ENCODE peak calls at places on chromosomes 7 and 10, in six cellular contexts. K, Q, R, E, U and X are unnamed samples.

GRCh38 chr7:2420216-2420933 is 17.0 kb downstream of the CHST12 start:
- DNase-seq in R (no peak), E (no peak), U (no peak), K (no peak), Q (no peak), X (no peak)

GRCh38 chr10:117694251-117694650 is 151.7 kb downstream of the EMX2 start:
- DNase-seq in E (no peak), R (no peak), U (no peak), K (no peak), Q (no peak), X (no peak)

GRCh38 chr10:26491934-26492333 is 53.8 kb downstream of the APBB1IP start:
- DNase-seq in Q (peak; percentile 43), U (no peak), R (no peak), E (no peak), K (no peak), X (no peak)

GRCh38 chr7:28224675-28225074 is 44.1 kb upstream of the JAZF1 start:
- DNase-seq in Q (no peak), E (no peak), R (no peak), K (no peak), U (no peak), X (no peak)

GRCh38 chr10:33134011-33134751 is 176.2 kb upstream of the ITGB1 start:
- DNase-seq in E (peak; percentile 90), Q (peak; percentile 97), U (no peak), K (peak; percentile 42), R (peak; percentile 57), X (peak; percentile 30)

GRCh38 chr7:23713285-23714235 is 3.5 kb downstream of the STK31 start:
- DNase-seq in R (no peak), Q (peak; percentile 30), K (peak; percentile 6), U (no peak), E (no peak), X (no peak)

GRCh38 chr7:127650842-127651555 is 995 bp upstream of the SND1 start:
- DNase-seq in R (no peak), U (no peak), Q (no peak), E (no peak), K (no peak), X (peak; percentile 73)

GRCh38 chr7:20312562-20312961 is 18.1 kb upstream of the ITGB8 start:
- DNase-seq in Q (no peak), R (no peak), K (no peak), E (peak; percentile 52), U (no peak), X (no peak)

GRCh38 chr7:44631458-44632115 is 25.2 kb downstream of the OGDH start:
- DNase-seq in R (no peak), K (no peak), Q (no peak), E (peak; percentile 72), U (no peak), X (peak; percentile 75)

GRCh38 chr7:3722396-3722846 is 421.4 kb downstream of the SDK1 start:
- DNase-seq in U (no peak), E (no peak), Q (peak; percentile 26), K (peak; percentile 17), R (no peak), X (peak; percentile 18)

GRCh38 chr10:26436848-26437247 is 1.3 kb upstream of the APBB1IP start:
- DNase-seq in U (no peak), R (no peak), K (no peak), Q (no peak), E (no peak), X (no peak)

GRCh38 chr7:128757203-128757602 is 18.0 kb downstream of the CALU start:
- DNase-seq in E (no peak), U (no peak), R (no peak), K (no peak), Q (no peak), X (no peak)

GRCh38 chr7:2171855-2172254 is 60.9 kb downstream of the MAD1L1 start:
- DNase-seq in K (no peak), E (no peak), R (no peak), U (no peak), Q (no peak), X (peak; percentile 48)

GRCh38 chr10:129136866-129137415 is 330.1 kb upstream of the MGMT start:
- DNase-seq in E (no peak), Q (no peak), U (no peak), K (no peak), R (no peak), X (no peak)

GRCh38 chr10:29839826-29840515 is 205.2 kb upstream of the SVIL start:
- DNase-seq in U (no peak), Q (no peak), K (no peak), E (no peak), R (no peak), X (no peak)

GRCh38 chr10:16779375-16779774 is 37.8 kb downstream of the RSU1 start:
- DNase-seq in R (no peak), U (no peak), E (no peak), Q (no peak), K (no peak), X (no peak)

GRCh38 chr10:30743586-30743985 is 114.0 kb upstream of the LYZL2 start:
- DNase-seq in U (no peak), E (no peak), K (no peak), Q (no peak), R (no peak), X (no peak)

GRCh38 chr10:49457686-49458085 is 61.8 kb upstream of the DRGX start:
- DNase-seq in E (no peak), U (no peak), K (no peak), Q (no peak), R (no peak), X (no peak)

GRCh38 chr7:116543664-116544063 is 18.8 kb downstream of the CAV1 start:
- DNase-seq in R (no peak), E (peak; percentile 69), U (no peak), Q (no peak), K (no peak), X (no peak)

GRCh38 chr7:130951303-130951975 is 217.4 kb upstream of the KLF14 start:
- DNase-seq in U (no peak), E (no peak), K (no peak), R (no peak), Q (no peak), X (no peak)

GRCh38 chr7:102320181-102320580 is 33.5 kb downstream of the SH2B2 start:
- DNase-seq in Q (no peak), U (no peak), R (no peak), K (no peak), E (no peak), X (no peak)

GRCh38 chr10:45319702-45320101 is 4.3 kb upstream of the OR13A1 start:
- DNase-seq in Q (no peak), U (no peak), R (no peak), K (no peak), E (no peak), X (no peak)

GRCh38 chr10:29767958-29768357 is 133.2 kb upstream of the SVIL start:
- DNase-seq in Q (no peak), U (no peak), E (no peak), R (no peak), K (no peak), X (no peak)

GRCh38 chr7:102075553-102076135 is 211.0 kb upstream of the SH2B2 start:
- DNase-seq in U (no peak), Q (no peak), E (no peak), R (no peak), K (no peak), X (no peak)

GRCh38 chr7:1758417-1758858 is 88.4 kb downstream of the ELFN1 start:
- DNase-seq in R (no peak), Q (peak; percentile 66), U (peak; percentile 46), K (peak; percentile 45), E (no peak), X (peak; percentile 69)

GRCh38 chr7:78326870-78327269 is 528.3 kb downstream of the PHTF2 start:
- DNase-seq in K (no peak), E (no peak), R (no peak), U (no peak), Q (no peak), X (no peak)

GRCh38 chr10:11538834-11539190 is 72.6 kb downstream of the USP6NL start:
- DNase-seq in E (no peak), R (no peak), U (no peak), K (no peak), Q (no peak), X (no peak)
- TF ChIP-seq MYC in E (no peak), R (no peak), U (no peak), K (no peak), Q (no peak), X (no peak)

GRCh38 chr10:6191569-6191968 is 11.2 kb upstream of the PFKFB3 start:
- DNase-seq in Q (no peak), U (no peak), E (no peak), K (no peak), R (no peak), X (no peak)
- TF ChIP-seq CTCF in Q (no peak), U (no peak), E (no peak), K (no peak), R (no peak), X (no peak)

DNA sequence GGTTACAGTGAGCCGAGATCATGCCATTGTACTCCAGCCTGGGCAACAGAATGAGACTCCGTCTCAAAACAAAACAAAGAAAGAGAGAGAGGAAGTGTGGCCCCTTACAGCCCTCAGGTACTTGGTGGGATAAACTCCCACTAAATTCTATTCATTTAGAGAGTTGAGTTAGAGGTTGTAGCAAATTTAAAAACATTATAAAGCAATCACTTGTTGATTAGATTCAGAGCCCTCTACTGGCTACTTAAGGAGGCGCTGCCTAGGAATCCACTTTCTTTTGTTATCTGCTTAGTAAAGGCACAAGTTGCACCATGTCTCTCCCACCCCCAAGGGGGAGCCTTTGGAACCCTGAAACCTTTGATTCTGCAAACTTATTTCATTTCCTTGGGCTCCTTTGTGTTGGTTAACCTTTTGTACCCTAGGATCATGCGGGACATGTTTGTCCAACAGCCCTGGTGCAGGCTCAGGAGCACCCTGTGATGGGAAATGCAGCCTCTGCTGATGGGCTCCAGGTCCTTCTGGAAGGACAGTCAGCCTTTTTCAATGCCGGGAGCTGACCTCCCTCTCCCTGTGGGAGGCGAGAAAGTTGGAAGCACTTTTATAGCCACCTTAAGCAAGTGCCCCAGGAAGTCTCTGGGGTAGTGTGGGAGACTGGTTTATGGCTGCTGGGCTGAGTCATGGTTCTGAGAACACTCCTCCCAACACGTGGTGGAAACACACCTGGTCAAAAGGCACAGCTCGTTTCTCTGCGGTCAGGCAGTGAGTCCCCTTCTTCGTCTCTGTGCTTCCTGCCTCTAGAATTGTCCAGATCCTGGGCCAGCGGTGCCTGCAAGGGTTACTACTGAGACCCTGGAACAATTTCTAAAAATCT is 2.3 kb downstream of the HKDC1 start:
- DNase-seq in U (peak; percentile 83), R (peak; percentile 88), Q (peak; percentile 73), K (peak; percentile 62), E (peak; percentile 73), X (peak; percentile 88)
- TF ChIP-seq MYC in U (peak; percentile 81), R (peak; percentile 55), Q (no peak), K (peak; percentile 84), E (no peak), X (peak; percentile 95)

GRCh38 chr7:100874577-100875355 is at the start of gene SRRT:
- DNase-seq in Q (peak; percentile 99), K (peak; percentile 94), U (peak; percentile 96), R (peak; percentile 93), E (peak; percentile 97), X (peak; percentile 100)
- TF ChIP-seq CTCF in Q (no peak), K (peak; percentile 16), U (peak; percentile 41), R (no peak), E (peak; percentile 31), X (no peak)